ENCODE peak calls at places on chromosomes 3 and 15, in nine cellular contexts. O is Panc1, K is transverse colon, J is stomach, N is vagina, W is breast epithelium, U is spleen, R is K562, Y is SK-N-SH. X is an unnamed sample.

GRCh38 chr3:152385761-152386160 is 117.0 kb downstream of the MBNL1 start:
- DNase-seq in U (no peak), N (no peak), K (no peak), Y (no peak), O (no peak), J (no peak), W (no peak), R (no peak), X (no peak)

GRCh38 chr3:133745981-133746721 is at the start of gene TF:
- DNase-seq in K (no peak), U (no peak), Y (peak; percentile 76), R (no peak), J (no peak), N (no peak), W (no peak), O (no peak), X (no peak)

GRCh38 chr15:71505962-71506361 is 304.4 kb upstream of the NR2E3 start:
- DNase-seq in J (no peak), O (no peak), K (no peak), N (no peak), W (no peak), Y (no peak), U (no peak), R (no peak), X (no peak)

GRCh38 chr3:39639344-39640236 is 169.8 kb upstream of the MYRIP start:
- DNase-seq in Y (no peak), K (no peak), W (no peak), R (peak; percentile 66), N (no peak), J (no peak), U (no peak), O (peak; percentile 45), X (peak; percentile 37)

GRCh38 chr3:154242766-154243165 is 81.5 kb downstream of the DHX36 start:
- DNase-seq in Y (no peak), K (no peak), W (no peak), U (no peak), N (no peak), O (no peak), J (no peak), R (no peak), X (no peak)

GRCh38 chr15:89090791-89091666 is 2.8 kb downstream of the ABHD2 start:
- DNase-seq in Y (peak; percentile 42), O (no peak), W (peak; percentile 51), J (peak; percentile 78), R (no peak), K (peak; percentile 52), N (no peak), U (peak; percentile 89), X (peak; percentile 28)

GRCh38 chr15:80260566-80260965 is 8.6 kb upstream of the CTXND1 start:
- DNase-seq in N (no peak), R (no peak), U (no peak), J (no peak), K (peak; percentile 13), W (no peak), Y (no peak), O (no peak), X (no peak)

GRCh38 chr3:183142199-183142598 is 20.3 kb downstream of the LAMP3 start:
- DNase-seq in R (no peak), Y (no peak), W (no peak), O (no peak), U (no peak), J (no peak), N (no peak), K (no peak), X (no peak)

GRCh38 chr3:4547799-4548198 is 54.7 kb downstream of the ITPR1 start:
- DNase-seq in U (no peak), K (no peak), W (no peak), J (no peak), O (no peak), Y (no peak), N (no peak), R (no peak), X (no peak)

GRCh38 chr3:78972617-78973301 is 795.0 kb downstream of the ROBO1 start:
- DNase-seq in K (no peak), Y (no peak), R (no peak), U (no peak), W (no peak), N (no peak), O (no peak), J (no peak), X (no peak)

GRCh38 chr3:188349276-188349962 is 195.5 kb downstream of the LPP start:
- DNase-seq in R (no peak), U (no peak), W (no peak), N (no peak), J (no peak), Y (no peak), O (no peak), K (no peak), X (no peak)

GRCh38 chr3:143977326-143978262 is 6.0 kb downstream of the DIPK2A start:
- DNase-seq in J (no peak), O (no peak), N (no peak), Y (no peak), R (no peak), U (no peak), K (no peak), W (no peak), X (peak; percentile 41)

GRCh38 chr15:98914626-98915025 is 93.0 kb downstream of the PGPEP1L start:
- DNase-seq in O (no peak), Y (no peak), W (no peak), U (no peak), N (no peak), R (no peak), J (no peak), K (no peak), X (no peak)

GRCh38 chr3:106795553-106795952 is 581.7 kb upstream of the CCDC54 start:
- DNase-seq in O (no peak), N (no peak), W (no peak), Y (no peak), U (no peak), R (no peak), K (no peak), J (no peak), X (no peak)

GRCh38 chr15:38461089-38461833 is 7.3 kb downstream of the FAM98B start:
- DNase-seq in J (no peak), W (no peak), N (no peak), O (no peak), Y (no peak), K (no peak), R (peak; percentile 13), U (no peak), X (no peak)

GRCh38 chr15:60865507-60865906 is 363.6 kb downstream of the RORA start:
- DNase-seq in N (no peak), K (no peak), W (no peak), Y (no peak), R (no peak), O (no peak), J (no peak), U (no peak), X (no peak)

GRCh38 chr15:69591905-69592508 is 139.4 kb downstream of the RPLP1 start:
- DNase-seq in W (no peak), R (no peak), K (no peak), N (no peak), U (no peak), J (no peak), O (no peak), Y (no peak), X (no peak)

GRCh38 chr3:67087788-67088187 is 89.7 kb downstream of the KBTBD8 start:
- DNase-seq in K (no peak), R (no peak), O (no peak), W (no peak), Y (no peak), J (no peak), N (no peak), U (no peak), X (no peak)

DNA sequence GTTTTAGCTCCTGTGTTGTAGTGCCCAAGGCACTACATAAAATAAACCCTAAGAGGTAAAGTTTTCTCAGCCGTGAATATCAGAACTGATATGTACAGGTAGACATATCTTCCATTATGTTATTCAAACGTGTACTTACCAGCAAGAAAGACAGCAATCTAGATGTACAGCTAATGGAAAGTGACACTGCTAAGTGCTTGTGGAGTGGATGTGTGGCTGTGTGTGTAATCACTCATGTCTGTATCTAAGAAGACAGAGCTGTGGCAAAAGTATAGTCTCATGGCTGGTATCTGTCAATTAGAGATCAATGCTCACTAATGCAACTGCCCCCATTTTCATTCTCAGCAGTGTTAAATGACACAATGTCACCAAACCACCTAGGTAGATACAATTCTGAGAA is 101.3 kb downstream of the FMN1 start:
- DNase-seq in K (no peak), W (no peak), U (no peak), Y (no peak), J (no peak), R (no peak), O (no peak), N (no peak), X (no peak)
- TF ChIP-seq POLR2AphosphoS5 in K (no peak), W (no peak), U (no peak), Y (no peak), J (no peak), R (no peak), O (no peak), N (no peak), X (no peak)

GRCh38 chr15:26243382-26243781 is 380.3 kb upstream of the ATP10A start:
- DNase-seq in Y (no peak), O (no peak), J (no peak), W (no peak), K (no peak), R (no peak), U (no peak), N (no peak), X (no peak)

DNA sequence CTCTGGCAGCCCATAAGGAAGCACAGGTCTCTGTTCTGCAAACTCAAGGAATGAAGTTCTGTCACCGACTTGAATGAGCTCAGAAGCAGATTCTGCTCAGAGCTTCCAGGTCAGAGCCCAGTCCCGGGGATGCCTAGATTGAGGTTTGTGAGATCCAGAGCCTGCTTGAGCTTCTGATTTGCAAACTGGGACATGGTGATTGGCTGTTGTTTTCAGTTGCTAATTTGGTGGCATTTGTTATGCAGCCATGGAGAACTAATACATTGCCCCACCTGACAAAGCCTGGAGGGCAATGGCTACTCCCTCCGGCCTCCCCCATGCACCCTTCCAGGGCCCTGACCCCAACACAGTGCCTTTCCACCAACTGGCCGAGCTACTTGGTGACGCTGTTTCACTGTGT is 379.4 kb upstream of the ATP10A start:
- DNase-seq in O (no peak), Y (no peak), W (no peak), J (no peak), K (no peak), N (no peak), R (no peak), U (no peak), X (no peak)
- TF ChIP-seq POLR2AphosphoS5 in O (no peak), Y (no peak), W (no peak), J (no peak), K (no peak), N (no peak), R (no peak), U (no peak), X (no peak)

GRCh38 chr15:40380636-40381035 is 1.9 kb upstream of the KNSTRN start:
- DNase-seq in K (no peak), N (no peak), U (no peak), J (no peak), R (no peak), W (no peak), O (no peak), Y (no peak), X (no peak)
- TF ChIP-seq POLR2AphosphoS5 in K (no peak), N (no peak), U (no peak), J (no peak), R (no peak), W (no peak), O (no peak), Y (no peak), X (no peak)

DNA sequence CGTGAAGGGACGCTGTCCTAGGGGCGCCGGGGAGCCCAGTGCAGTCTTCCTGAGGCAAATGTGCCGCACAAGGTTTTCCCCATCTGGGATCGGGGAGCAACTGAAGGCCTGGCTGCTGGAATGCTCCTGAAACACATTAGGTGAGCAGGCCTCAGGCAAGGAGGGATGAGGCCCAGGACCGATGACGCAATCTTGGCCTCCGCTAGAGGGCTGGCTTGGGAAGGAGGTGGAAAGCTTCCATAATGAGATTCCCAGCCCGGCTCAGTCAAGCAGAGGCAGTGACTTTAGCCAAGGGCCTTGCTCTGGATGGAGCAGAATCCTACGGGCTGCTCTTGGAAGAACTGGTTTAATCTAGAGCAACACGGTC is 50.8 kb downstream of the CPN2 start:
- DNase-seq in K (peak; percentile 66), U (peak; percentile 61), Y (no peak), W (peak; percentile 90), R (no peak), O (no peak), N (no peak), J (peak; percentile 82), X (no peak)
- TF ChIP-seq POLR2AphosphoS5 in K (no peak), U (no peak), Y (no peak), W (peak; percentile 57), R (no peak), O (no peak), N (peak; percentile 23), J (peak; percentile 49), X (peak; percentile 3)